ENCODE peak calls at places on chromosomes 7 and 10, in nine cellular contexts. U is NCI-H1092; F is fibroblast of the conjunctiva; C is AG04450; P is Jurkat, Clone E6-1; N is Caki2; O is EH; J is mucosa of gallbladder; X is HCEC 1CT. A is an unnamed sample.

GRCh38 chr7:119685906-119686305 is 587.1 kb upstream of the KCND2 start:
- DNase-seq in U (no peak), F (no peak), C (no peak), P (no peak), N (no peak), O (no peak), J (no peak), X (no peak), A (no peak)

GRCh38 chr10:1074748-1075358 is 18.7 kb downstream of the WDR37 start:
- DNase-seq in U (no peak), F (no peak), C (no peak), P (peak), N (no peak), O (peak), J (no peak), X (peak), A (peak)

GRCh38 chr7:101555269-101555920 is 73.7 kb downstream of the MYL10 start:
- DNase-seq in U (no peak), F (no peak), C (no peak), P (no peak), N (no peak), O (no peak), J (no peak), X (no peak), A (no peak)

GRCh38 chr10:62844280-62845011 is 28.3 kb upstream of the EGR2 start:
- DNase-seq in U (no peak), F (no peak), C (no peak), P (no peak), N (no peak), O (no peak), J (no peak), X (no peak), A (no peak)

GRCh38 chr10:110672580-110672919 is 28.4 kb downstream of the RBM20 start:
- DNase-seq in U (no peak), F (no peak), C (no peak), P (no peak), N (no peak), O (no peak), J (no peak), X (no peak), A (no peak)

GRCh38 chr7:2738110-2738509 is 50.1 kb downstream of the AMZ1 start:
- DNase-seq in U (no peak), F (no peak), C (no peak), P (no peak), N (no peak), O (no peak), J (peak), X (no peak), A (no peak)

GRCh38 chr7:12257582-12257981 is 46.5 kb downstream of the TMEM106B start:
- DNase-seq in U (no peak), F (peak), C (no peak), P (peak), N (peak), O (peak), J (no peak), X (peak), A (peak)

GRCh38 chr7:17680943-17681351 is 259.3 kb downstream of the SNX13 start:
- DNase-seq in U (no peak), F (peak), C (no peak), P (no peak), N (peak), O (peak), J (no peak), X (peak), A (no peak)

GRCh38 chr7:131000389-131000788 is 266.4 kb upstream of the KLF14 start:
- DNase-seq in U (no peak), F (no peak), C (no peak), P (no peak), N (no peak), O (no peak), J (no peak), X (no peak), A (no peak)

GRCh38 chr10:81021428-81022129 is 483.9 kb downstream of the SH2D4B start:
- DNase-seq in U (no peak), F (no peak), C (no peak), P (no peak), N (no peak), O (no peak), J (no peak), X (no peak), A (no peak)

GRCh38 chr7:130207642-130208041 is at the start of gene SSMEM1:
- DNase-seq in U (no peak), F (peak), C (no peak), P (no peak), N (no peak), O (peak), J (no peak), X (peak), A (no peak)

GRCh38 chr7:81776159-81776558 is 6.3 kb upstream of the HGF start:
- DNase-seq in U (no peak), F (no peak), C (no peak), P (no peak), N (no peak), O (peak), J (no peak), X (peak), A (no peak)

GRCh38 chr10:6347391-6347951 is 144.7 kb downstream of the PFKFB3 start:
- DNase-seq in U (no peak), F (no peak), C (no peak), P (peak), N (peak), O (peak), J (no peak), X (no peak), A (peak)

GRCh38 chr10:21194510-21194993 is 297.4 kb upstream of the NEBL start:
- DNase-seq in U (no peak), F (peak), C (no peak), P (no peak), N (peak), O (no peak), J (peak), X (no peak), A (no peak)

GRCh38 chr7:99027241-99027640 is 116.7 kb downstream of the SMURF1 start:
- DNase-seq in U (no peak), F (no peak), C (no peak), P (no peak), N (no peak), O (no peak), J (no peak), X (no peak), A (no peak)

GRCh38 chr10:60042959-60043358 is 136.6 kb upstream of the CCDC6 start:
- DNase-seq in U (no peak), F (no peak), C (no peak), P (no peak), N (no peak), O (no peak), J (no peak), X (no peak), A (no peak)

GRCh38 chr7:143352506-143353130 is 9.9 kb downstream of the FAM131B start:
- DNase-seq in U (no peak), F (no peak), C (no peak), P (no peak), N (no peak), O (no peak), J (no peak), X (no peak), A (no peak)

GRCh38 chr7:18013936-18014335 is 13.7 kb downstream of the PRPS1L1 start:
- DNase-seq in U (no peak), F (no peak), C (no peak), P (no peak), N (peak), O (peak), J (no peak), X (peak), A (no peak)

GRCh38 chr7:22302193-22302592 is 54.8 kb downstream of the RAPGEF5 start:
- DNase-seq in U (no peak), F (no peak), C (no peak), P (no peak), N (no peak), O (no peak), J (no peak), X (no peak), A (no peak)

GRCh38 chr10:13831711-13832110 is 244.9 kb downstream of the PRPF18 start:
- DNase-seq in U (no peak), F (no peak), C (no peak), P (peak), N (no peak), O (peak), J (no peak), X (no peak), A (no peak)

GRCh38 chr10:86520871-86521619 is 547 bp downstream of the WAPL start:
- DNase-seq in U (no peak), F (no peak), C (no peak), P (no peak), N (peak), O (peak), J (peak), X (peak), A (peak)

GRCh38 chr7:39592586-39592985 is 26.4 kb downstream of the YAE1 start:
- DNase-seq in U (no peak), F (no peak), C (no peak), P (no peak), N (peak), O (peak), J (no peak), X (peak), A (no peak)

GRCh38 chr10:10977231-10977956 is 40.3 kb upstream of the CELF2 start:
- DNase-seq in U (no peak), F (peak), C (no peak), P (no peak), N (no peak), O (no peak), J (no peak), X (no peak), A (no peak)

GRCh38 chr10:12062754-12063482 is 5.8 kb upstream of the DHTKD1 start:
- DNase-seq in U (no peak), F (no peak), C (no peak), P (no peak), N (no peak), O (no peak), J (no peak), X (no peak), A (no peak)

GRCh38 chr7:45048748-45049147 is 40.0 kb downstream of the NACAD start:
- DNase-seq in U (no peak), F (no peak), C (no peak), P (no peak), N (peak), O (no peak), J (no peak), X (no peak), A (no peak)

GRCh38 chr10:67763499-67764011 is 67.6 kb upstream of the CTNNA3 start:
- DNase-seq in U (peak), F (no peak), C (peak), P (peak), N (peak), O (peak), J (peak), X (peak), A (peak)

GRCh38 chr7:141495057-141495456 is 56.2 kb upstream of the AGK start:
- DNase-seq in U (no peak), F (no peak), C (no peak), P (no peak), N (no peak), O (no peak), J (no peak), X (no peak), A (no peak)

A was measured in stimulated activated naive CD4-positive, alpha-beta T cell.